ENCODE peak calls at places on chromosomes 4 and X, in eight cellular contexts. D is NCI-H146; G is AG20443; O is A549; U is stimulated activated CD4-positive, alpha-beta T cell treated with anti-CD3 and anti-CD28 coated beads, Interleukin-4, amount 100 ng/mL, for 48 hours; P is T-helper 2 cell; H is adipocyte; T is NCI-H1092 treated with DMSO at 0.1 percent for 48 hours. Q is an unnamed sample.

GRCh38 chrX:118272237-118272636 is 73.7 kb upstream of the WDR44 start:
- DNase-seq in D (no peak), G (no peak), O (no peak), U (no peak), P (no peak), H (peak; percentile 51), T (no peak), Q (no peak)

GRCh38 chrX:19799319-19800182 is 87.8 kb downstream of the SH3KBP1 start:
- DNase-seq in D (peak; percentile 71), G (peak; percentile 71), O (no peak), U (peak; percentile 17), P (peak; percentile 65), H (peak; percentile 52), T (peak; percentile 78), Q (peak; percentile 27)

GRCh38 chr4:36243355-36244256 is 708 bp downstream of the ARAP2 start:
- DNase-seq in D (peak; percentile 83), G (no peak), O (peak; percentile 3), U (peak; percentile 59), P (no peak), H (peak; percentile 10), T (no peak), Q (no peak)

GRCh38 chr4:58749206-58749605 is 1639.0 kb upstream of the IGFBP7 start:
- DNase-seq in D (peak; percentile 81), G (no peak), O (no peak), U (no peak), P (no peak), H (no peak), T (peak; percentile 63), Q (no peak)

GRCh38 chr4:1036095-1036494 is 24.7 kb downstream of the FGFRL1 start:
- DNase-seq in D (no peak), G (no peak), O (no peak), U (no peak), P (no peak), H (no peak), T (no peak), Q (no peak)

GRCh38 chr4:13705521-13706035 is 78.1 kb upstream of the BOD1L1 start:
- DNase-seq in D (peak; percentile 68), G (no peak), O (no peak), U (no peak), P (no peak), H (peak; percentile 12), T (peak; percentile 71), Q (no peak)

GRCh38 chr4:183353557-183353956 is 31.3 kb upstream of the CLDN24 start:
- DNase-seq in D (no peak), G (no peak), O (no peak), U (no peak), P (no peak), H (no peak), T (no peak), Q (no peak)

GRCh38 chrX:136822337-136823095 is 41.8 kb upstream of the ARHGEF6 start:
- DNase-seq in D (no peak), G (no peak), O (no peak), U (no peak), P (no peak), H (no peak), T (no peak), Q (no peak)

GRCh38 chr4:179709961-179710624 is 2267.9 kb upstream of the AGA start:
- DNase-seq in D (peak; percentile 12), G (no peak), O (no peak), U (no peak), P (no peak), H (no peak), T (no peak), Q (no peak)

GRCh38 chr4:8293131-8293975 is 23.8 kb downstream of the HTRA3 start:
- DNase-seq in D (no peak), G (no peak), O (no peak), U (no peak), P (no peak), H (no peak), T (no peak), Q (no peak)